ENCODE peak calls at places on chromosome 22, in six cellular contexts. N, H, W, P, E and R are unnamed samples.

GRCh38 chr22:28952857-28953256 is 69.5 kb downstream of the ZNRF3 start:
- DNase-seq in N (no peak), H (peak; percentile 40), W (peak; percentile 44), P (no peak), E (no peak), R (no peak)

GRCh38 chr22:44116755-44117684 is 63.7 kb upstream of the PARVG start:
- DNase-seq in N (no peak), H (no peak), W (no peak), P (peak; percentile 59), E (no peak), R (no peak)

GRCh38 chr22:43957871-43958270 is 2.6 kb downstream of the SAMM50 start:
- DNase-seq in N (no peak), H (peak; percentile 45), W (peak; percentile 31), P (no peak), E (no peak), R (no peak)

GRCh38 chr22:42947211-42947990 is 67.5 kb downstream of the PACSIN2 start:
- DNase-seq in N (no peak), H (peak; percentile 62), W (no peak), P (peak; percentile 76), E (peak; percentile 83), R (peak; percentile 26)

GRCh38 chr22:17783317-17783716 is 9.0 kb upstream of the BID start:
- DNase-seq in N (no peak), H (no peak), W (no peak), P (peak; percentile 51), E (no peak), R (no peak)

GRCh38 chr22:43921361-43921760 is 2.2 kb upstream of the PNPLA3 start:
- DNase-seq in N (no peak), H (peak; percentile 82), W (peak; percentile 58), P (no peak), E (no peak), R (no peak)

GRCh38 chr22:48488149-48488551 is 1339.5 kb downstream of the BRD1 start:
- DNase-seq in N (no peak), H (no peak), W (no peak), P (no peak), E (no peak), R (peak; percentile 46)

GRCh38 chr22:48489551-48490512 is 1337.8 kb downstream of the BRD1 start:
- DNase-seq in N (no peak), H (no peak), W (peak; percentile 11), P (peak; percentile 56), E (no peak), R (no peak)

GRCh38 chr22:25354456-25354855 is 135.0 kb downstream of the CRYBB2 start:
- DNase-seq in N (no peak), H (no peak), W (no peak), P (no peak), E (no peak), R (no peak)

GRCh38 chr22:26194877-26195276 is 25.6 kb downstream of the SEZ6L start:
- DNase-seq in N (no peak), H (no peak), W (no peak), P (no peak), E (no peak), R (no peak)

GRCh38 chr22:43878831-43879550 is 12.8 kb downstream of the PNPLA5 start:
- DNase-seq in N (no peak), H (peak; percentile 1), W (no peak), P (no peak), E (no peak), R (no peak)

GRCh38 chr22:32761251-32761903 is 40.1 kb upstream of the TIMP3 start:
- DNase-seq in N (no peak), H (no peak), W (peak; percentile 74), P (no peak), E (no peak), R (no peak)

GRCh38 chr22:24391836-24392217 is 35.6 kb upstream of the ADORA2A start:
- DNase-seq in N (no peak), H (no peak), W (no peak), P (no peak), E (no peak), R (no peak)

GRCh38 chr22:20615021-20615420 is 107.6 kb downstream of the MED15 start:
- DNase-seq in N (no peak), H (no peak), W (no peak), P (no peak), E (no peak), R (no peak)

GRCh38 chr22:17434856-17435255 is 65.6 kb downstream of the CECR2 start:
- DNase-seq in N (no peak), H (no peak), W (peak; percentile 8), P (no peak), E (no peak), R (no peak)

GRCh38 chr22:47309946-47310345 is 547.5 kb downstream of the TBC1D22A start:
- DNase-seq in N (no peak), H (no peak), W (no peak), P (no peak), E (no peak), R (no peak)

GRCh38 chr22:43060213-43060612 is 29.0 kb downstream of the TTLL1 start:
- DNase-seq in N (no peak), H (no peak), W (peak; percentile 12), P (no peak), E (peak; percentile 10), R (peak; percentile 82)

GRCh38 chr22:19066531-19067271 is 55.5 kb downstream of the DGCR2 start:
- DNase-seq in N (no peak), H (peak; percentile 67), W (peak; percentile 58), P (no peak), E (no peak), R (no peak)

GRCh38 chr22:49004484-49005399 is 822.9 kb downstream of the BRD1 start:
- DNase-seq in N (no peak), H (no peak), W (no peak), P (peak; percentile 48), E (no peak), R (peak; percentile 3)

GRCh38 chr22:43731986-43732385 is 80.1 kb downstream of the EFCAB6 start:
- DNase-seq in N (no peak), H (no peak), W (no peak), P (no peak), E (no peak), R (no peak)

GRCh38 chr22:46070215-46070721 is 80.1 kb upstream of the PPARA start:
- DNase-seq in N (peak; percentile 33), H (peak; percentile 85), W (peak; percentile 72), P (peak; percentile 90), E (peak; percentile 88), R (peak; percentile 24)

GRCh38 chr22:43007519-43008102 is 7.3 kb downstream of the PACSIN2 start:
- DNase-seq in N (no peak), H (peak; percentile 49), W (no peak), P (no peak), E (peak; percentile 96), R (no peak)

GRCh38 chr22:20844055-20845037 is 14.3 kb downstream of the PI4KA start:
- DNase-seq in N (no peak), H (no peak), W (no peak), P (no peak), E (no peak), R (no peak)

GRCh38 chr22:40258463-40259046 is 80.8 kb downstream of the TNRC6B start:
- DNase-seq in N (no peak), H (no peak), W (peak; percentile 20), P (no peak), E (peak; percentile 16), R (no peak)

GRCh38 chr22:38872172-38872830 is at the start of gene CBX6:
- DNase-seq in N (peak; percentile 73), H (peak; percentile 96), W (peak; percentile 93), P (peak; percentile 99), E (peak; percentile 96), R (peak; percentile 95)

GRCh38 chr22:41500303-41500702 is 31.4 kb downstream of the ACO2 start:
- DNase-seq in N (no peak), H (no peak), W (no peak), P (no peak), E (no peak), R (no peak)

GRCh38 chr22:41499624-41500280 is 30.8 kb downstream of the ACO2 start:
- DNase-seq in N (no peak), H (no peak), W (no peak), P (no peak), E (no peak), R (no peak)

GRCh38 chr22:41501209-41501608 is 32.3 kb downstream of the ACO2 start:
- DNase-seq in N (no peak), H (no peak), W (peak; percentile 27), P (no peak), E (no peak), R (peak; percentile 46)

DNA sequence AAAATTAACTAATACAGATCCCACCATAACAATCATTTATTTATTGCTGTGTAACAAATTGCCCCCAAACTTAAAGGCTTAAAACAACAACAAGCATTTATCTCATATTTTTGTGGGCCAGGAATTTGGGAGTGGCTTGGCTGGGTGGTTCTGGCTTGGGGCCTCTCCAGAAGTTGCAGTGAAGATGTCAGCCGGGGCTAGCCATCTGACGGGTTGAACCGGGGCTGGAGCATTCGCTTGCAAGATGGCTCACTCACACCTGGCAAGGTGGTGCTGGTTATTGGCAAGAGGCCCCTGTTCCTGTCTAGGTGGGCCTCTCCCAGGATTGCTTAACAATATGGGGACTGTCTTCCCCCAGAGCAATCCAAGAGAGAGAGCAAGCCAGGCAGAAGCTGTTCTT is 29.4 kb downstream of the ACO2 start:
- DNase-seq in N (no peak), H (no peak), W (no peak), P (no peak), E (no peak), R (no peak)
- H3K27ac ChIP-seq in N (no peak overlapping the region), H (no peak overlapping the region), W (no peak overlapping the region), P (peak overlapping the region; percentile 11), E (no peak overlapping the region), R (no peak overlapping the region)

DNA sequence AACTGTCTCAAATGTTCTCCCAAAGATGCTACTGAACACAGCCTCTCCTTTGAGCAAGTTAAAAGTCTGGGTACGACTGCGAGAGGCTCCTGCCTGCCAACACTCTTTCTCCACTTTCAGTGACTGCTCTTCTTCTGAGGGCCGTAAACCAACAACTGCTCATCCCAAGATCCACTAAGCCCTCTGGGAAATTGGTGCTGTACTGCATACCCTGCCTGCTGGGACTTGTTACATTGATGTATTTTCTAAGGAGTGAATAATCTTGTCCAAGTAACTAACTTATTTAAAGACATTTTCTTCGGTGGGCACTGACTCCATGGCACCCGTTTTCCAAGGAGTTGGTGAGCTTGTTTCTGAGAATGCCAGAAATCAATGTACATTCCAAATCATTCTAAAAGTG is 87.2 kb downstream of the ZNF280B start:
- DNase-seq in N (no peak), H (no peak), W (no peak), P (no peak), E (no peak), R (no peak)
- TF ChIP-seq CTCF in N (no peak), H (no peak), W (no peak), P (no peak), E (no peak), R (no peak)

GRCh38 chr22:30969532-30970355 is 679 bp downstream of the TUG1 start:
- DNase-seq in N (no peak), H (peak; percentile 32), W (peak; percentile 54), P (no peak), E (peak; percentile 31), R (peak; percentile 61)
- H3K36me3 ChIP-seq in N (peaks cover 46% of the 10 kb centered on the region), H (peaks cover 12% of the 10 kb centered on the region), W (peaks cover 11% of the 10 kb centered on the region), P (peaks cover 27% of the 10 kb centered on the region), E (peaks cover 6% of the 10 kb centered on the region), R (peaks cover 67% of the 10 kb centered on the region)

GRCh38 chr22:37641251-37641949 is 1.9 kb downstream of the SH3BP1 start:
- DNase-seq in N (no peak), H (no peak), W (no peak), P (no peak), E (no peak), R (no peak)
- H3K27ac ChIP-seq in N (no peak overlapping the region), H (no peak overlapping the region), W (no peak overlapping the region), P (no peak overlapping the region), E (no peak overlapping the region), R (no peak overlapping the region)